ENCODE peak calls at places on chromosome 4, in nine cellular contexts. R is HFFc6; B is anterior cingulate cortex; S is NCI-H2227 treated with DMSO at 0.1 percent for 48 hours; W is fibroblast of the aortic adventitia; T is SK-N-SH; N is stimulated activated CD8-positive, alpha-beta memory T cell treated with anti-CD3 and anti-CD28 coated beads, Interleukin-4, amount 100 ng/mL, for 4 hours; Z is HT1080; E is epithelial cell of esophagus. K is an unnamed sample.

GRCh38 chr4:61877893-61878292 is 677.8 kb downstream of the ADGRL3 start:
- DNase-seq in R (no peak), B (no peak), S (no peak), W (no peak), T (no peak), N (no peak), Z (peak; percentile 17), E (no peak), K (no peak)

GRCh38 chr4:185713731-185714130 is 98.3 kb downstream of the SORBS2 start:
- DNase-seq in R (no peak), B (no peak), S (no peak), W (peak; percentile 14), T (no peak), N (no peak), Z (no peak), E (no peak), K (no peak)

GRCh38 chr4:98516441-98517323 is 141.7 kb downstream of the TSPAN5 start:
- DNase-seq in R (no peak), B (no peak), S (no peak), W (no peak), T (no peak), N (no peak), Z (peak; percentile 69), E (no peak), K (no peak)

GRCh38 chr4:77006753-77007355 is 57.3 kb downstream of the SEPTIN11 start:
- DNase-seq in R (peak; percentile 40), B (no peak), S (no peak), W (no peak), T (peak; percentile 38), N (no peak), Z (no peak), E (no peak), K (no peak)

GRCh38 chr4:156293657-156294297 is 340.1 kb upstream of the CTSO start:
- DNase-seq in R (peak; percentile 72), B (no peak), S (no peak), W (peak; percentile 89), T (no peak), N (no peak), Z (peak; percentile 73), E (peak; percentile 85), K (peak; percentile 52)

GRCh38 chr4:46937493-46937892 is 28.4 kb upstream of the COX7B2 start:
- DNase-seq in R (no peak), B (no peak), S (no peak), W (peak; percentile 30), T (no peak), N (no peak), Z (peak; percentile 17), E (peak; percentile 36), K (peak; percentile 4)

GRCh38 chr4:54004463-54004862 is 59.9 kb downstream of the CHIC2 start:
- DNase-seq in R (no peak), B (no peak), S (no peak), W (no peak), T (no peak), N (no peak), Z (no peak), E (no peak), K (no peak)

GRCh38 chr4:2432991-2433530 is 14.3 kb downstream of the CFAP99 start:
- DNase-seq in R (peak; percentile 57), B (peak; percentile 76), S (no peak), W (no peak), T (no peak), N (no peak), Z (peak; percentile 54), E (no peak), K (no peak)

GRCh38 chr4:112348488-112349158 is 51.5 kb downstream of the ALPK1 start:
- DNase-seq in R (peak; percentile 90), B (peak; percentile 34), S (peak; percentile 48), W (peak; percentile 52), T (peak; percentile 57), N (no peak), Z (peak; percentile 36), E (peak; percentile 86), K (no peak)

GRCh38 chr4:7217453-7218310 is 25.3 kb downstream of the SORCS2 start:
- DNase-seq in R (no peak), B (no peak), S (no peak), W (no peak), T (no peak), N (no peak), Z (no peak), E (no peak), K (peak; percentile 57)

GRCh38 chr4:152011469-152011868 is 250.7 kb upstream of the GATB start:
- DNase-seq in R (no peak), B (no peak), S (no peak), W (no peak), T (no peak), N (no peak), Z (no peak), E (no peak), K (no peak)

GRCh38 chr4:19329631-19330030 is 922.1 kb upstream of the SLIT2 start:
- DNase-seq in R (no peak), B (no peak), S (no peak), W (peak; percentile 52), T (no peak), N (no peak), Z (peak; percentile 1), E (peak; percentile 43), K (no peak)

GRCh38 chr4:22235798-22236197 is 280.1 kb downstream of the ADGRA3 start:
- DNase-seq in R (no peak), B (no peak), S (no peak), W (no peak), T (no peak), N (no peak), Z (no peak), E (no peak), K (no peak)

GRCh38 chr4:87978656-87979055 is 3.1 kb downstream of the SPP1 start:
- DNase-seq in R (peak; percentile 29), B (no peak), S (no peak), W (peak; percentile 32), T (no peak), N (no peak), Z (peak; percentile 52), E (peak; percentile 39), K (no peak)

GRCh38 chr4:2436761-2437474 is 18.2 kb downstream of the CFAP99 start:
- DNase-seq in R (no peak), B (no peak), S (no peak), W (no peak), T (no peak), N (no peak), Z (no peak), E (no peak), K (no peak)

GRCh38 chr4:25863347-25863784 is 578 bp upstream of the SEL1L3 start:
- DNase-seq in R (no peak), B (peak; percentile 41), S (no peak), W (no peak), T (peak; percentile 57), N (no peak), Z (no peak), E (no peak), K (no peak)

GRCh38 chr4:69835766-69836165 is 24.2 kb downstream of the SULT1E1 start:
- DNase-seq in R (no peak), B (no peak), S (no peak), W (peak; percentile 25), T (no peak), N (no peak), Z (no peak), E (no peak), K (no peak)

GRCh38 chr4:12633058-12633651 is 851.0 kb downstream of the RAB28 start:
- DNase-seq in R (peak; percentile 47), B (peak; percentile 25), S (peak; percentile 43), W (peak; percentile 79), T (peak; percentile 48), N (peak; percentile 41), Z (peak; percentile 66), E (peak; percentile 86), K (peak; percentile 30)

GRCh38 chr4:17934286-17934685 is 87.3 kb downstream of the LCORL start:
- DNase-seq in R (no peak), B (no peak), S (no peak), W (peak; percentile 36), T (no peak), N (no peak), Z (no peak), E (no peak), K (no peak)

GRCh38 chr4:14743601-14744000 is 258.7 kb upstream of the CPEB2 start:
- DNase-seq in R (no peak), B (no peak), S (no peak), W (no peak), T (no peak), N (no peak), Z (no peak), E (no peak), K (no peak)

GRCh38 chr4:8261851-8262535 is 7.6 kb upstream of the HTRA3 start:
- DNase-seq in R (no peak), B (no peak), S (no peak), W (no peak), T (no peak), N (no peak), Z (peak; percentile 46), E (no peak), K (no peak)

GRCh38 chr4:6732441-6733357 is 16.7 kb downstream of the BLOC1S4 start:
- DNase-seq in R (peak; percentile 84), B (no peak), S (no peak), W (peak; percentile 93), T (peak; percentile 6), N (no peak), Z (peak; percentile 69), E (peak; percentile 87), K (peak; percentile 67)

GRCh38 chr4:10099521-10100325 is 16.9 kb downstream of the WDR1 start:
- DNase-seq in R (no peak), B (no peak), S (no peak), W (no peak), T (no peak), N (no peak), Z (no peak), E (no peak), K (no peak)

GRCh38 chr4:120049732-120050494 is 16.7 kb downstream of the MAD2L1 start:
- DNase-seq in R (peak; percentile 87), B (peak; percentile 57), S (peak; percentile 54), W (peak; percentile 93), T (peak; percentile 56), N (peak; percentile 60), Z (peak; percentile 72), E (peak; percentile 82), K (peak; percentile 50)

GRCh38 chr4:182680196-182680771 is 236.9 kb downstream of the DCTD start:
- DNase-seq in R (no peak), B (no peak), S (no peak), W (no peak), T (no peak), N (no peak), Z (no peak), E (no peak), K (no peak)

GRCh38 chr4:187128226-187128625 is 404.6 kb upstream of the FAT1 start:
- DNase-seq in R (peak; percentile 58), B (no peak), S (no peak), W (no peak), T (no peak), N (no peak), Z (peak; percentile 78), E (peak; percentile 93), K (peak; percentile 92)

GRCh38 chr4:76235915-76236314 is 15.6 kb upstream of the FAM47E start:
- DNase-seq in R (no peak), B (no peak), S (no peak), W (no peak), T (no peak), N (no peak), Z (no peak), E (peak; percentile 82), K (peak; percentile 67)

GRCh38 chr4:2084316-2084715 is 25.2 kb downstream of the NAT8L start:
- DNase-seq in R (no peak), B (no peak), S (no peak), W (no peak), T (no peak), N (no peak), Z (no peak), E (no peak), K (no peak)

GRCh38 chr4:67765401-67765800 is 11.2 kb upstream of the GNRHR start:
- DNase-seq in R (no peak), B (no peak), S (no peak), W (peak; percentile 14), T (no peak), N (no peak), Z (no peak), E (no peak), K (no peak)

GRCh38 chr4:145061325-145061920 is 36.6 kb downstream of the ANAPC10 start:
- DNase-seq in R (peak; percentile 48), B (no peak), S (peak; percentile 15), W (peak; percentile 85), T (peak; percentile 24), N (no peak), Z (peak; percentile 37), E (peak; percentile 61), K (peak; percentile 19)

GRCh38 chr4:7384929-7385890 is 49.5 kb downstream of the PSAPL1 start:
- DNase-seq in R (no peak), B (no peak), S (no peak), W (no peak), T (peak; percentile 7), N (no peak), Z (no peak), E (no peak), K (no peak)

K was measured in RWPE1.